ENCODE peak calls at places on chromosomes 2 and 18, in five cellular contexts. One of them, this sample, is unnamed.
A peak's percentile ranks its signal among the peaks of the same experiment; 100 is the strongest.

GRCh38 chr18:49062832-49063226 is 112.1 kb upstream of the SMAD7 start:
- DNase-seq in A549: no peak
- DNase-seq in B cell: no peak
- DNase-seq in Calu3: no peak
- DNase-seq in body of pancreas: no peak
- DNase-seq in this sample: no peak

GRCh38 chr2:217277646-217278048 is 417.8 kb upstream of the TNP1 start:
- DNase-seq in A549: peak; percentile 37
- DNase-seq in body of pancreas: no peak
- DNase-seq in Calu3: peak; percentile 59
- DNase-seq in B cell: no peak
- DNase-seq in this sample: no peak

GRCh38 chr2:192090878-192091277 is 103.9 kb downstream of the TMEFF2 start:
- DNase-seq in A549: no peak
- DNase-seq in body of pancreas: no peak
- DNase-seq in B cell: no peak
- DNase-seq in Calu3: no peak
- DNase-seq in this sample: no peak

GRCh38 chr2:174781996-174782395 is 17.7 kb upstream of the CHRNA1 start:
- DNase-seq in A549: no peak
- DNase-seq in B cell: no peak
- DNase-seq in Calu3: no peak
- DNase-seq in body of pancreas: no peak
- DNase-seq in this sample: no peak

GRCh38 chr18:22318745-22319407 is 98.8 kb downstream of the CTAGE1 start:
- DNase-seq in Calu3: no peak
- DNase-seq in A549: no peak
- DNase-seq in body of pancreas: no peak
- DNase-seq in B cell: no peak
- DNase-seq in this sample: no peak

GRCh38 chr18:37398248-37398920 is 167.2 kb downstream of the CELF4 start:
- DNase-seq in B cell: no peak
- DNase-seq in A549: no peak
- DNase-seq in body of pancreas: no peak
- DNase-seq in Calu3: no peak
- DNase-seq in this sample: no peak

GRCh38 chr2:191877875-191878274 is 31.0 kb upstream of the CAVIN2 start:
- DNase-seq in B cell: no peak
- DNase-seq in Calu3: no peak
- DNase-seq in A549: no peak
- DNase-seq in body of pancreas: no peak
- DNase-seq in this sample: no peak

GRCh38 chr2:171272039-171272438 is 111.3 kb upstream of the TLK1 start:
- DNase-seq in B cell: no peak
- DNase-seq in Calu3: peak; percentile 70
- DNase-seq in A549: peak; percentile 63
- DNase-seq in body of pancreas: peak; percentile 57
- DNase-seq in this sample: no peak

GRCh38 chr2:53632714-53633113 is 134.9 kb upstream of the CHAC2 start:
- DNase-seq in body of pancreas: no peak
- DNase-seq in B cell: no peak
- DNase-seq in A549: no peak
- DNase-seq in Calu3: no peak
- DNase-seq in this sample: no peak

GRCh38 chr2:162116372-162116771 is 35.7 kb downstream of the GCG start:
- DNase-seq in body of pancreas: no peak
- DNase-seq in A549: no peak
- DNase-seq in B cell: no peak
- DNase-seq in Calu3: no peak
- DNase-seq in this sample: no peak

GRCh38 chr2:31318360-31319336 is 84.7 kb downstream of the EHD3 start:
- DNase-seq in body of pancreas: no peak
- DNase-seq in B cell: peak; percentile 45
- DNase-seq in Calu3: no peak
- DNase-seq in A549: no peak
- DNase-seq in this sample: no peak

GRCh38 chr2:48406096-48406495 is 123.9 kb upstream of the STON1 start:
- DNase-seq in body of pancreas: no peak
- DNase-seq in B cell: no peak
- DNase-seq in A549: no peak
- DNase-seq in Calu3: no peak
- DNase-seq in this sample: no peak

GRCh38 chr2:156423674-156424282 is 12.4 kb upstream of the GPD2 start:
- DNase-seq in B cell: no peak
- DNase-seq in body of pancreas: peak; percentile 43
- DNase-seq in A549: no peak
- DNase-seq in Calu3: no peak
- DNase-seq in this sample: no peak

GRCh38 chr2:173815778-173816177 is 149.4 kb downstream of the SP3 start:
- DNase-seq in Calu3: no peak
- DNase-seq in body of pancreas: no peak
- DNase-seq in B cell: no peak
- DNase-seq in A549: no peak
- DNase-seq in this sample: no peak

GRCh38 chr2:12806535-12806934 is 89.8 kb downstream of the TRIB2 start:
- DNase-seq in body of pancreas: no peak
- DNase-seq in B cell: no peak
- DNase-seq in A549: no peak
- DNase-seq in Calu3: no peak
- DNase-seq in this sample: no peak

GRCh38 chr18:75110846-75111415 is 98.0 kb downstream of the PTGR3 start:
- DNase-seq in B cell: no peak
- DNase-seq in Calu3: no peak
- DNase-seq in A549: no peak
- DNase-seq in body of pancreas: no peak
- DNase-seq in this sample: no peak

GRCh38 chr2:95043300-95043786 is 17.8 kb downstream of the MAL start:
- DNase-seq in B cell: no peak
- DNase-seq in body of pancreas: peak; percentile 84
- DNase-seq in A549: no peak
- DNase-seq in Calu3: no peak
- DNase-seq in this sample: no peak

GRCh38 chr18:48896875-48897511 is 53.8 kb downstream of the SMAD7 start:
- DNase-seq in body of pancreas: no peak
- DNase-seq in A549: no peak
- DNase-seq in Calu3: peak; percentile 65
- DNase-seq in B cell: peak; percentile 71
- DNase-seq in this sample: no peak

GRCh38 chr2:177154809-177155208 is 57.8 kb upstream of the HNRNPA3 start:
- DNase-seq in Calu3: no peak
- DNase-seq in B cell: no peak
- DNase-seq in body of pancreas: no peak
- DNase-seq in A549: no peak
- DNase-seq in this sample: no peak

GRCh38 chr2:226894752-226895151 is 58.9 kb downstream of the RHBDD1 start:
- DNase-seq in B cell: no peak
- DNase-seq in body of pancreas: no peak
- DNase-seq in Calu3: no peak
- DNase-seq in A549: no peak
- DNase-seq in this sample: no peak

GRCh38 chr2:226898925-226899324 is 63.1 kb downstream of the RHBDD1 start:
- DNase-seq in B cell: no peak
- DNase-seq in body of pancreas: no peak
- DNase-seq in Calu3: no peak
- DNase-seq in A549: no peak
- DNase-seq in this sample: no peak

GRCh38 chr2:226902041-226902972 is 66.5 kb downstream of the RHBDD1 start:
- DNase-seq in B cell: no peak
- DNase-seq in body of pancreas: no peak
- DNase-seq in A549: no peak
- DNase-seq in Calu3: no peak
- DNase-seq in this sample: no peak

GRCh38 chr2:226895579-226895978 is 59.7 kb downstream of the RHBDD1 start:
- DNase-seq in A549: no peak
- DNase-seq in body of pancreas: no peak
- DNase-seq in Calu3: no peak
- DNase-seq in B cell: no peak
- DNase-seq in this sample: no peak

GRCh38 chr2:226898121-226898520 is 62.3 kb downstream of the RHBDD1 start:
- DNase-seq in B cell: no peak
- DNase-seq in body of pancreas: no peak
- DNase-seq in Calu3: no peak
- DNase-seq in A549: no peak
- DNase-seq in this sample: no peak
- TF ChIP-seq CTCF in B cell: no peak
- TF ChIP-seq CTCF in body of pancreas: no peak
- TF ChIP-seq CTCF in Calu3: no peak
- TF ChIP-seq CTCF in A549: no peak
- TF ChIP-seq CTCF in this sample: no peak

DNA sequence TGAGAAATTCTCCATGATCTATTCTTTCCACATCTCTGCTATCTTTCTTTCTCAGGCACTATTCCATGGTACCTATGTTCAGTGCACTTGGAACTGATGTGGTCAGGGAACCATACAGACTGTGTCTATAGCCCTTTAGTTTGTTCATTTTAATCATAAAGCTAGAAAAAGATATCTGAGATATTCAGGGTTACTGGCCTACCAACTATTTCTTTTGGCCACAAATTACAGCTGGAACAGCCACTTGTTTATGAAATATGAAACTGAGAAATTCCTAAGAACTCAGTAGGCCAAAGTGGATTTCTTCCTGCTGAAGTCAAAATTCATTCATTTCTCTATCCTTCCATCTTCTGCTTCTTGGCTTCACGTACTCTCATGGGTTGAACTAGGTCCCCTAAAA is 22.8 kb upstream of the LYPD1 start:
- DNase-seq in B cell: no peak
- DNase-seq in Calu3: no peak
- DNase-seq in A549: no peak
- DNase-seq in body of pancreas: no peak
- DNase-seq in this sample: no peak
- TF ChIP-seq CTCF in B cell: no peak
- TF ChIP-seq CTCF in Calu3: no peak
- TF ChIP-seq CTCF in A549: no peak
- TF ChIP-seq CTCF in body of pancreas: no peak
- TF ChIP-seq CTCF in this sample: no peak

DNA sequence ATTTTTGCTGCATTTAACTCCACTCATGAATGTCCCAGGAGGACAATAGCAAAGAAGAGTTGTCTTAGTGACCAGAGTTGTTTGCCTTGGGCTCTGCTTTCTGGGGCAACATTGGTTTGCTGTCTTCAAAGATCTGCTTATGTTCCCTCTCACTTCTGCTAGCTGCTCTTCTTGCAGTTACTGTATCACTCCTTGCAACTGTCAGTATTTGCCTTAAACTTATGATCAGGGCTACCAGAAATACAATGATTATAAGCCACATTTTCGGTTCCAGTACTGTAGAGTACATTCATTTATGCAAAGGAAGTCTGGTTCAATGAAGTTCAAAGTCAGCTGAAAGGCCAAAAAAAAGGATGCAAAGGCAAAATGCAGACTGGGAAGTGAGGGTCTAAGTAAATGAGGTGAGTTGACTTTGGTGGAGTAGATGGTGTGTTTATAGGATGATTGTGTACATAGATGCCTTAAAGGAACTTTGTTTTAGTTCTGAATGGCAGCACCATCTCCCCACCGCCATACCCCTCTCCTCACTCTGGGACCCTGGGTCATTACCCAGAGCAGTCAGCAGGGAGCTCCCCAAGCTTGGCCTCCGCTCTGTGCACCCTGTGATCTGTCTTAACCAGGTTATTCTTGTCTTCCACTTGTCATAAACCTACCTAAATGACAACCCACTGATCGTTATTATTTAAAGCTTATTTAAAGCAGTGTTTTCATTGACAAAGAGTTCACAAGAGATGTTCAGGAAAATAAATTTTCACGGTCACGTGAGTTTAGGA is 236.0 kb downstream of the DOK6 start:
- DNase-seq in B cell: no peak
- DNase-seq in body of pancreas: peak; percentile 9
- DNase-seq in A549: no peak
- DNase-seq in Calu3: no peak
- DNase-seq in this sample: no peak
- TF ChIP-seq CTCF in B cell: no peak
- TF ChIP-seq CTCF in body of pancreas: peak; percentile 29
- TF ChIP-seq CTCF in A549: no peak
- TF ChIP-seq CTCF in Calu3: no peak
- TF ChIP-seq CTCF in this sample: peak; percentile 25

GRCh38 chr2:101139495-101139894 is 11.7 kb downstream of the TBC1D8 start:
- DNase-seq in B cell: no peak
- DNase-seq in A549: no peak
- DNase-seq in Calu3: no peak
- DNase-seq in body of pancreas: no peak
- DNase-seq in this sample: no peak

GRCh38 chr2:101130081-101130480 is 21.1 kb downstream of the TBC1D8 start:
- DNase-seq in body of pancreas: no peak
- DNase-seq in Calu3: no peak
- DNase-seq in A549: no peak
- DNase-seq in B cell: no peak
- DNase-seq in this sample: no peak

GRCh38 chr2:101135412-101136296 is 15.5 kb downstream of the TBC1D8 start:
- DNase-seq in A549: no peak
- DNase-seq in body of pancreas: peak; percentile 73
- DNase-seq in B cell: no peak
- DNase-seq in Calu3: no peak
- DNase-seq in this sample: no peak

GRCh38 chr2:101132202-101132601 is 19.0 kb downstream of the TBC1D8 start:
- DNase-seq in Calu3: no peak
- DNase-seq in A549: no peak
- DNase-seq in body of pancreas: no peak
- DNase-seq in B cell: no peak
- DNase-seq in this sample: no peak

GRCh38 chr2:101133492-101134101 is 17.6 kb downstream of the TBC1D8 start:
- DNase-seq in A549: no peak
- DNase-seq in Calu3: no peak
- DNase-seq in body of pancreas: no peak
- DNase-seq in B cell: no peak
- DNase-seq in this sample: no peak
- TF ChIP-seq CTCF in A549: no peak
- TF ChIP-seq CTCF in Calu3: no peak
- TF ChIP-seq CTCF in body of pancreas: no peak
- TF ChIP-seq CTCF in B cell: no peak
- TF ChIP-seq CTCF in this sample: no peak

GRCh38 chr2:203097735-203098134 is 83.1 kb downstream of the NBEAL1 start:
- DNase-seq in Calu3: no peak
- DNase-seq in body of pancreas: no peak
- DNase-seq in B cell: no peak
- DNase-seq in A549: no peak
- DNase-seq in this sample: no peak
- TF ChIP-seq CTCF in Calu3: no peak
- TF ChIP-seq CTCF in body of pancreas: peak; percentile 10
- TF ChIP-seq CTCF in B cell: no peak
- TF ChIP-seq CTCF in A549: peak; percentile 30
- TF ChIP-seq CTCF in this sample: peak; percentile 56

GRCh38 chr2:219490600-219491130 is 8.0 kb upstream of the GMPPA start:
- DNase-seq in Calu3: no peak
- DNase-seq in body of pancreas: no peak
- DNase-seq in A549: no peak
- DNase-seq in B cell: no peak
- DNase-seq in this sample: no peak

GRCh38 chr2:219491278-219491967 is 7.3 kb upstream of the GMPPA start:
- DNase-seq in B cell: no peak
- DNase-seq in Calu3: no peak
- DNase-seq in A549: no peak
- DNase-seq in body of pancreas: no peak
- DNase-seq in this sample: no peak

GRCh38 chr2:219490186-219490585 is 8.5 kb upstream of the GMPPA start:
- DNase-seq in body of pancreas: no peak
- DNase-seq in Calu3: no peak
- DNase-seq in A549: no peak
- DNase-seq in B cell: no peak
- DNase-seq in this sample: no peak

GRCh38 chr2:219493086-219493485 is 5.6 kb upstream of the GMPPA start:
- DNase-seq in A549: no peak
- DNase-seq in body of pancreas: no peak
- DNase-seq in B cell: no peak
- DNase-seq in Calu3: no peak
- DNase-seq in this sample: no peak

GRCh38 chr2:219492575-219492974 is 6.1 kb upstream of the GMPPA start:
- DNase-seq in body of pancreas: no peak
- DNase-seq in A549: no peak
- DNase-seq in B cell: no peak
- DNase-seq in Calu3: no peak
- DNase-seq in this sample: no peak
- TF ChIP-seq CTCF in body of pancreas: no peak
- TF ChIP-seq CTCF in A549: no peak
- TF ChIP-seq CTCF in B cell: no peak
- TF ChIP-seq CTCF in Calu3: no peak
- TF ChIP-seq CTCF in this sample: no peak

This sample was measured in neural crest cell.